ENCODE peak calls at places on chromosomes 16 and 17, in ten cellular contexts. G, V, F, U, M, W, L, A, Z and S are unnamed samples.

GRCh38 chr16:22739077-22739476 is 74.9 kb upstream of the HS3ST2 start:
- DNase-seq in F (no peak), A (no peak), G (no peak), M (no peak), U (no peak), Z (no peak), W (no peak), L (no peak), V (no peak), S (no peak)

GRCh38 chr17:65472602-65473001 is 88.8 kb downstream of the AXIN2 start:
- DNase-seq in G (no peak), U (no peak), V (no peak), A (no peak), F (no peak), W (peak), M (peak), L (no peak), Z (no peak), S (no peak)

GRCh38 chr17:48012151-48012520 is 25.5 kb downstream of the COPZ2 start:
- DNase-seq in U (no peak), M (peak), A (peak), W (no peak), V (no peak), G (peak), F (peak), L (no peak), Z (peak), S (peak)

GRCh38 chr17:36545093-36545464 is 360 bp downstream of the GGNBP2 start:
- DNase-seq in W (no peak), G (no peak), U (no peak), L (no peak), A (no peak), V (no peak), Z (no peak), F (no peak), M (no peak), S (no peak)

GRCh38 chr17:3029213-3029913 is 34.0 kb downstream of the OR1D5 start:
- DNase-seq in G (no peak), V (peak), U (no peak), W (no peak), F (no peak), Z (no peak), A (no peak), L (peak), M (no peak), S (peak)

GRCh38 chr17:58969156-58969555 is 137.5 kb downstream of the TRIM37 start:
- DNase-seq in L (no peak), G (no peak), W (no peak), V (no peak), U (no peak), M (no peak), F (no peak), A (no peak), Z (peak), S (no peak)

GRCh38 chr17:39605492-39606433 is 2.0 kb downstream of the NEUROD2 start:
- DNase-seq in Z (no peak), A (no peak), G (no peak), F (peak), U (no peak), W (no peak), M (no peak), L (no peak), V (no peak), S (no peak)

GRCh38 chr16:51569204-51569911 is 418.3 kb upstream of the SALL1 start:
- DNase-seq in G (no peak), Z (no peak), A (no peak), F (no peak), L (no peak), U (peak), V (no peak), M (peak), W (no peak), S (no peak)

GRCh38 chr17:44503080-44503842 is at the start of gene GPATCH8:
- DNase-seq in V (peak), M (peak), L (peak), W (peak), F (peak), Z (peak), A (peak), G (peak), U (peak), S (peak)

GRCh38 chr16:54121539-54122295 is 164.9 kb downstream of the IRX3 start:
- DNase-seq in W (no peak), L (no peak), G (no peak), Z (no peak), M (no peak), U (no peak), A (no peak), V (no peak), F (no peak), S (no peak)

GRCh38 chr16:8278181-8278580 is 312.1 kb downstream of the TMEM114 start:
- DNase-seq in G (no peak), A (no peak), V (no peak), W (no peak), U (no peak), M (no peak), L (no peak), Z (no peak), F (no peak), S (no peak)